ENCODE peak calls at places on chromosomes 13 and 19, in five cellular contexts. Q, Z, R, P and D are unnamed samples.

GRCh38 chr19:5903054-5903501 is 512 bp downstream of the NDUFA11 start:
- DNase-seq in Q (no peak), Z (peak), R (no peak), P (no peak), D (no peak)

GRCh38 chr19:16113727-16114126 is 2.0 kb downstream of the RAB8A start:
- DNase-seq in Q (no peak), Z (no peak), R (no peak), P (no peak), D (no peak)

GRCh38 chr13:114102521-114103288 is 29.7 kb downstream of the RASA3 start:
- DNase-seq in Q (no peak), Z (no peak), R (no peak), P (no peak), D (no peak)

GRCh38 chr13:113904411-113904810 is 40.5 kb upstream of the GAS6 start:
- DNase-seq in Q (peak), Z (peak), R (peak), P (no peak), D (peak)

GRCh38 chr13:111893071-111893606 is 173.8 kb upstream of the SOX1 start:
- DNase-seq in Q (no peak), Z (no peak), R (no peak), P (peak), D (no peak)

GRCh38 chr13:81133066-81133465 is 792.1 kb upstream of the SPRY2 start:
- DNase-seq in Q (no peak), Z (no peak), R (no peak), P (no peak), D (no peak)

GRCh38 chr19:13984186-13984585 is 21.9 kb downstream of the RFX1 start:
- DNase-seq in Q (no peak), Z (no peak), R (no peak), P (no peak), D (no peak)

GRCh38 chr13:41970022-41970421 is 9.1 kb upstream of the VWA8 start:
- DNase-seq in Q (no peak), Z (no peak), R (no peak), P (no peak), D (no peak)

GRCh38 chr13:95643814-95644598 is 500 bp downstream of the DZIP1 start:
- DNase-seq in Q (peak), Z (no peak), R (peak), P (no peak), D (peak)

GRCh38 chr19:18086590-18087138 is at the start of gene IL12RB1:
- DNase-seq in Q (no peak), Z (no peak), R (no peak), P (no peak), D (no peak)

GRCh38 chr13:62040806-62041205 is 625.2 kb upstream of the PCDH20 start:
- DNase-seq in Q (no peak), Z (no peak), R (no peak), P (no peak), D (no peak)

GRCh38 chr13:40058757-40059236 is 403.3 kb downstream of the COG6 start:
- DNase-seq in Q (no peak), Z (no peak), R (no peak), P (no peak), D (no peak)

GRCh38 chr19:16244091-16244490 is 46.4 kb downstream of the AP1M1 start:
- DNase-seq in Q (no peak), Z (no peak), R (no peak), P (no peak), D (no peak)

GRCh38 chr19:4567584-4568071 is 8.1 kb upstream of the SEMA6B start:
- DNase-seq in Q (peak), Z (peak), R (peak), P (peak), D (peak)

GRCh38 chr13:73702419-73703071 is 431.7 kb downstream of the KLF12 start:
- DNase-seq in Q (no peak), Z (no peak), R (no peak), P (no peak), D (no peak)

GRCh38 chr13:73274147-73274546 is 215.3 kb downstream of the KLF5 start:
- DNase-seq in Q (no peak), Z (no peak), R (no peak), P (no peak), D (no peak)

GRCh38 chr13:94660695-94661324 is 51.5 kb downstream of the SOX21 start:
- DNase-seq in Q (peak), Z (no peak), R (no peak), P (no peak), D (peak)

GRCh38 chr19:33063356-33064116 is 1.2 kb downstream of the RHPN2 start:
- DNase-seq in Q (peak), Z (no peak), R (no peak), P (no peak), D (no peak)

DNA sequence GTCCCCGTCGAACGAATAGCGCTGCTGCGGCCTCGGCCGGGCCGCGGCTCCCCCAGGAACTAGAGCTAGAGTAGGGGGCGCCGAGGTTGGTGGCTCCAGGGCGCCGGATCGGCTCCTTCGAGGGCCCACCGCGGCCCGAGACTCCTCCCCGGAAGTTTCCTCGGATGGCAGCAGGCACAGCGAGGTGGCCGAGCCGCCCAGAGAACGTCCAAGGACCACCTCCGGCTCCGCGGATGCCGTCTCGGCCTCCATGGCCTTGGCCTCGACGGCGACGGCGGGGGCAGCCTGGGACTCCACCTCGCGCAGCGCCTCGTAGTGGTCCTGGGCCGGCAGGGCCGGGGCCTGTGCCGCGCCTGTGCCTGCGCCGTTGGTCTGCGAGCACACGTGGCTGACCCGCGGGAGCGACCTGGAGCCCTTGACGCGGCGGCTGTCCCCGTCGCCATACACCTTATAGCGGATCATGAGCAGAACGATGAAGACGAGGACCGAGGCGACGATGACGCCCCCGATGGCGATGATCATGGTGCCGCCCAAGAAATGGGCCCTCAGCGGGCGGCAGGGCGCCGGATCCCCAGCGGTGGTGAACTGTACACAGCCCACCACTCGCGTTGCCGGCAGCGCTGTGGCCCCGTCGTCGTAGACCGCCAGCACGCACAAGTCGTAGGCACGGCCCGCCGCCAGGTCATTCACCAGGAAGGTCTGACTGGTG is 11.8 kb downstream of the IFNL1 start:
- DNase-seq in Q (no peak), Z (no peak), R (no peak), P (no peak), D (no peak)
- TF ChIP-seq CTCF in Q (no peak), Z (no peak), R (no peak), P (peak), D (peak)

GRCh38 chr19:45615795-45616708 is 14.0 kb upstream of the GPR4 start:
- DNase-seq in Q (peak), Z (peak), R (peak), P (peak), D (peak)

GRCh38 chr19:45608948-45609347 is 6.9 kb upstream of the GPR4 start:
- DNase-seq in Q (no peak), Z (no peak), R (no peak), P (no peak), D (no peak)

GRCh38 chr19:45616709-45617027 is 14.7 kb upstream of the GPR4 start:
- DNase-seq in Q (no peak), Z (no peak), R (no peak), P (no peak), D (no peak)

DNA sequence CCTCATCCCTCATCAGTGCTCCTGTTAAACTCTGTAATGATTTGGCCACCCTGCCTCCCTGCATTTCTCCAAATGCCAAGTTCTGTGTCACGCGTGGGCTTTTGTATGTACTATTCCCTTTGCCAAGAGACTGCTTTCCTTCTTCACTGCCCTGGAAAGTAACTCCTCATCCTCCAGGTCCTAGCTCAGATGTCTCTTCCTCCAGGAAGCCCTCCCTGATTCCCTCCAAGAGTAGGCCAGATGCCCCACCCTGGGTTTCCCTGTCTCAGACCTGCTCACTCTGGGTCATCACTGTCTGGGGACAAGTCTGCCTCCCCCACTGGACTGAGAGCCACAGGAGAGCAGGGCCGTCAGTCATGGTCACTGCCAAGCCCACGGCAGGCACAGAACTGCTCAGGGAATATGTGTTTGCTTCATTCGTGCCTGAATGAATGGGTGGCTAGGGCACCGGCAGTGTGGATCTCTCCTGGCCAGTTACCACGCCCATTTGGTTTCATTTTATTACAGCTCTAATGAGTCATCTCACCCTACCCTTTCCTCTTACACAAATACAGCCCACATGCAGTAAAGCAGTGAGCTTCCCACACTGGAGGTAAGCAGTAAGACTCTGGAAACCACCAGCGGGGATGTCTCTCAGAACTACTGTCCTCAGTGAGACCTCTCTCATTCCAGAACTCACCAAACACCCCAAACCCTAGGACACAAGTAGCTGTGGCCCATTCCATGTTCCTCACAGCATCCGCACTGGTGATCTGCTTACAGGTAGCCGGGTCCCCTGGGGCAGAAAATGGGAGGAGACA is 12.1 kb upstream of the GPR4 start:
- DNase-seq in Q (peak), Z (no peak), R (no peak), P (no peak), D (peak)
- TF ChIP-seq JUN in Q (peak), Z (no peak), R (no peak), P (no peak), D (peak)

GRCh38 chr13:20270163-20270865 is 38.2 kb upstream of the GJB6 start:
- DNase-seq in Q (no peak), Z (no peak), R (no peak), P (no peak), D (no peak)
- H3K4me2 ChIP-seq in Q (no peak), Z (no peak), R (no peak), P (no peak), D (no peak)

DNA sequence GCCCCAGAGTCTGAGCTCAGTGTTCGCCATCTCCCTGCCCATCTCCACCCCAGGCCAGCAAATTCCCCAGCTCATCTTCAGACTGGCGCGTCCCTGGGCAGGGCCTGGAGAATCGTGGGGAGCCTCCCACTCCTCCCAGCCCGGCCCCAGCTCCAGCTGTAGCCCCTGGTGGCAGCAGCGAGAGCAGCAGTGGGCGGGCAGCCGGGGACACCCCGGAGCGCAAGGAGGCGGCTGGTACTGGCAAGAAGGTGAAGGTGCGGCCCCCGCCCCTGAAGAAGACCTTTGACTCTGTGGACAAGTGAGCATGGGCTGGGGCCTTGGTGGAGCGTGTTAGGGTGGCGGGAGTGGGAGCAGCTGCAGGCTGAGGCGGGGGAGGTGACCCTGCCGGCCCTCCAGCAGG is 8.4 kb upstream of the PRR19 start:
- DNase-seq in Q (no peak), Z (no peak), R (no peak), P (no peak), D (no peak)
- TF ChIP-seq CTCF in Q (no peak), Z (no peak), R (no peak), P (peak), D (peak)

GRCh38 chr19:8629184-8629583 is 1.2 kb upstream of the NFILZ start:
- DNase-seq in Q (no peak), Z (no peak), R (no peak), P (no peak), D (no peak)
- TF ChIP-seq JUN in Q (no peak), Z (no peak), R (no peak), P (no peak), D (no peak)

GRCh38 chr19:1259206-1259872 is 9.8 kb upstream of the CIRBP start:
- DNase-seq in Q (peak), Z (no peak), R (peak), P (no peak), D (peak)

GRCh38 chr19:1256646-1257474 is 8.5 kb downstream of the MIDN start:
- DNase-seq in Q (no peak), Z (no peak), R (no peak), P (no peak), D (no peak)

GRCh38 chr19:1258161-1258492 is 9.7 kb downstream of the MIDN start:
- DNase-seq in Q (no peak), Z (no peak), R (no peak), P (no peak), D (no peak)

GRCh38 chr19:1258707-1259205 is 10.4 kb downstream of the MIDN start:
- DNase-seq in Q (peak), Z (no peak), R (no peak), P (no peak), D (no peak)

GRCh38 chr19:1257475-1258160 is 9.2 kb downstream of the MIDN start:
- DNase-seq in Q (no peak), Z (no peak), R (no peak), P (no peak), D (no peak)
- H3K4me2 ChIP-seq in Q (peak), Z (no peak), R (peak), P (no peak), D (no peak)

DNA sequence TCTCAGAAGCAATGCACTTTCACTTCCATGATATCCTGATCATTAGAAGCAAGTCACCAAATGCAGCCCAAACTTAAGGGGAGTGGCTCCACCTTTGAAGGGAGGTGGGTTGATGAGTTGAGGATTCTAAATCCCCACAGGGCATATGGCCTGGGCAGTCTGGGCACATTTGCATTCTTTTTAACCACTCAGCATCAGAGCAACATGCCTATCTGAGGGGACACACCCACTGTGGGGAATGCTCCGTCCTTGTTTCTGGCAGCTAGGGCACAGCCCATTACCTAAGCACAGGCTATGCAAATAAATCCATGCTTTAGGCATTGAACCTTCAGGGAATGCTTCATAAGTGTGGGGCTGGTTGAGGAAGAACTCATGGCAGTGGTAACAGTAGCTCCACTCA is 12.3 kb upstream of the SACS start:
- DNase-seq in Q (no peak), Z (no peak), R (no peak), P (no peak), D (no peak)
- TF ChIP-seq CTCF in Q (no peak), Z (no peak), R (no peak), P (no peak), D (no peak)